ENCODE peak calls at places on chromosomes 5 and 9, in seven cellular contexts. F is neuronal stem cell, Z is GM23338, N is ovary, E is iPS DF 6.9, D is OCI-LY7, L is esophagus squamous epithelium. I is an unnamed sample.

GRCh38 chr9:14294659-14295058 is 19.3 kb downstream of the NFIB start:
- DNase-seq in E (no peak), L (no peak), D (no peak), N (no peak), Z (no peak), F (no peak), I (no peak)

GRCh38 chr9:76621011-76621410 is 143.2 kb upstream of the PCA3 start:
- DNase-seq in N (no peak), D (peak; percentile 48), F (no peak), L (no peak), E (no peak), Z (no peak), I (no peak)

GRCh38 chr5:10469253-10470030 is 27.8 kb downstream of the ROPN1L start:
- DNase-seq in E (no peak), D (no peak), F (no peak), N (no peak), L (no peak), Z (no peak), I (no peak)

GRCh38 chr5:37771731-37772130 is 68.1 kb downstream of the GDNF start:
- DNase-seq in F (no peak), N (no peak), D (no peak), Z (no peak), L (no peak), E (no peak), I (no peak)

GRCh38 chr5:153402550-153402949 is 87.9 kb upstream of the GRIA1 start:
- DNase-seq in E (no peak), D (no peak), F (no peak), L (no peak), Z (no peak), N (no peak), I (no peak)

GRCh38 chr5:181189363-181189961 is 15.5 kb downstream of the TRIM7 start:
- DNase-seq in N (peak; percentile 28), E (no peak), D (peak; percentile 67), Z (peak; percentile 36), F (no peak), L (no peak), I (peak; percentile 77)

GRCh38 chr9:18138676-18139075 is 335.3 kb upstream of the ADAMTSL1 start:
- DNase-seq in N (no peak), D (no peak), Z (no peak), E (no peak), F (no peak), L (no peak), I (no peak)

GRCh38 chr5:179307006-179307800 is 38.1 kb downstream of the ADAMTS2 start:
- DNase-seq in D (no peak), F (no peak), L (no peak), N (no peak), Z (no peak), E (no peak), I (no peak)

GRCh38 chr9:24832307-24832706 is 286.6 kb upstream of the IZUMO3 start:
- DNase-seq in F (no peak), L (no peak), D (peak; percentile 23), Z (peak; percentile 69), N (no peak), E (no peak), I (no peak)

GRCh38 chr9:91301161-91301560 is 60.6 kb downstream of the AUH start:
- DNase-seq in L (no peak), F (no peak), Z (no peak), D (no peak), E (no peak), N (peak; percentile 37), I (no peak)

GRCh38 chr5:91373600-91373999 is 9.5 kb downstream of the ARRDC3 start:
- DNase-seq in E (no peak), F (no peak), D (no peak), Z (no peak), N (no peak), L (no peak), I (no peak)

GRCh38 chr9:121178676-121179372 is 22.8 kb downstream of the RAB14 start:
- DNase-seq in F (no peak), D (no peak), N (no peak), Z (no peak), L (no peak), E (no peak), I (no peak)

GRCh38 chr5:31502506-31502905 is 29.4 kb downstream of the DROSHA start:
- DNase-seq in E (no peak), N (no peak), L (no peak), Z (no peak), D (no peak), F (no peak), I (no peak)

GRCh38 chr9:137973829-137974416 is 96.3 kb downstream of the CACNA1B start:
- DNase-seq in F (no peak), Z (no peak), L (no peak), N (no peak), E (no peak), D (no peak), I (no peak)

GRCh38 chr5:83077662-83078261 is 415 bp downstream of the XRCC4 start:
- DNase-seq in F (no peak), D (peak; percentile 24), E (peak; percentile 22), L (peak; percentile 2), N (no peak), Z (peak; percentile 74), I (no peak)

GRCh38 chr5:111973946-111974345 is 217.0 kb upstream of the NREP start:
- DNase-seq in N (no peak), D (no peak), E (no peak), Z (no peak), L (no peak), F (no peak), I (no peak)

GRCh38 chr5:129460121-129460950 is at the start of gene ADAMTS19:
- DNase-seq in F (peak; percentile 17), L (no peak), D (no peak), E (no peak), Z (peak; percentile 76), N (no peak), I (no peak)

GRCh38 chr9:82829818-82830217 is 233.1 kb downstream of the RASEF start:
- DNase-seq in Z (no peak), F (no peak), E (no peak), L (no peak), N (no peak), D (no peak), I (no peak)

GRCh38 chr9:104094534-104095020 is 468 bp downstream of the SMC2 start:
- DNase-seq in E (no peak), F (no peak), Z (no peak), D (no peak), L (no peak), N (no peak), I (no peak)

GRCh38 chr5:177317959-177318377 is 6.3 kb upstream of the MXD3 start:
- DNase-seq in D (peak; percentile 82), N (no peak), Z (peak; percentile 87), F (peak; percentile 55), L (no peak), E (no peak), I (peak; percentile 68)

GRCh38 chr9:96158147-96158546 is 143.8 kb downstream of the HSD17B3 start:
- DNase-seq in N (no peak), L (no peak), E (no peak), F (no peak), D (no peak), Z (no peak), I (no peak)

GRCh38 chr5:149940077-149940574 is 4.5 kb downstream of the PDE6A start:
- DNase-seq in Z (no peak), E (no peak), L (no peak), D (no peak), N (no peak), F (no peak), I (no peak)

GRCh38 chr5:51622161-51622790 is 239.0 kb downstream of the ISL1 start:
- DNase-seq in F (no peak), L (no peak), N (no peak), D (no peak), Z (no peak), E (no peak), I (no peak)

GRCh38 chr9:134032456-134033222 is 7.4 kb downstream of the BRD3OS start:
- DNase-seq in F (no peak), Z (no peak), L (no peak), N (no peak), D (no peak), E (no peak), I (no peak)
- H3K4me1 ChIP-seq in F (no peaks in the 10 kb centered on the region), Z (no peaks in the 10 kb centered on the region), L (no peaks in the 10 kb centered on the region), N (no peaks in the 10 kb centered on the region), D (no peaks in the 10 kb centered on the region), E (no peaks in the 10 kb centered on the region), I (no peaks in the 10 kb centered on the region)

DNA sequence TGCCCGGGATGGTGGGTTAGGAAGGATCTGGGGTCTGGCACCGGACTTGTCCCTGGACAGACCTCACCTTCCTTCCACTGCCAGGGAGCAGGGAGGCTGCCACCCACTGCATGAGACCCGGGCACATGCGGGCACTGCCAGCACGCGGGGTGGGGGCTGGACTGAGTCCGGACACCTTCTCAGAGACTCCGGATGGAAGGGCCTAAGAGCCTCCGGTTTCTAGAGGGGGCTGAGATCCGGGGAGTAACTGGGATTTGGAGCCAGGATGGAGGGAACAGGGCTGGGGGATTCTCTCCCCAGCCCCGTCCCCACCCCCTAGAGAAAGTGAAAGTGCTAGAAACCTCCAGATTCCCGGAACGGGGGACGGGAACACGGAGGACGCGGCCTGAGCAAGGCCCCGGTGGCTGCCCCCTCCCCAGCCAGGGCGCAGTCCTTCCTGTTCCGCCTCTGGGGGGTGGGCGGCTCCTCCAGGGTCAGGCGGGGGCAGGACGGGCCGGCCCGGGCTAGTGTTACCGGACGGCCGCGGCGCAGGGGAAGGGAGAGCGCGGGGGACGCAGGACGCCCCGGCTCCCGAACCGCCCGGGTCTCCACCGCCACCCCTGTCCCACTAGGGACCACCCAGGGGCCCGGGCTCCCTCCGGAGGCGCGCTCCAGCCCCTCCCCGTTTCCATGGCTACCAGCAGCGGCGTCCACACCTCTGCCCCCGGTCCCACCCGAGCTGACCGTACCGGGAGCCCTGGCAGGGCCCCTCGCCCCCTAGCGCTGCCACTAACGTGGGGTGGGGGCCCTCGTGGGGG is 735 bp downstream of the SLC12A7 start:
- DNase-seq in L (no peak), N (peak; percentile 45), E (no peak), D (no peak), F (peak; percentile 50), Z (peak; percentile 60), I (no peak)
- H3K4me3 ChIP-seq in L (peak overlapping the region; percentile 92), N (peak overlapping the region; percentile 96), E (peak overlapping the region; percentile 53), D (no peak overlapping the region), F (peak overlapping the region; percentile 75), Z (peak overlapping the region; percentile 75), I (peak overlapping the region; percentile 78)

GRCh38 chr5:21826884-21827283 is 1026.3 kb downstream of the CDH12 start:
- DNase-seq in Z (no peak), E (no peak), F (no peak), N (no peak), L (no peak), D (no peak), I (no peak)
- H3K4me1 ChIP-seq in Z (no peaks in the 10 kb centered on the region), E (no peaks in the 10 kb centered on the region), F (no peaks in the 10 kb centered on the region), N (no peaks in the 10 kb centered on the region), L (no peaks in the 10 kb centered on the region), D (no peaks in the 10 kb centered on the region), I (no peaks in the 10 kb centered on the region)

DNA sequence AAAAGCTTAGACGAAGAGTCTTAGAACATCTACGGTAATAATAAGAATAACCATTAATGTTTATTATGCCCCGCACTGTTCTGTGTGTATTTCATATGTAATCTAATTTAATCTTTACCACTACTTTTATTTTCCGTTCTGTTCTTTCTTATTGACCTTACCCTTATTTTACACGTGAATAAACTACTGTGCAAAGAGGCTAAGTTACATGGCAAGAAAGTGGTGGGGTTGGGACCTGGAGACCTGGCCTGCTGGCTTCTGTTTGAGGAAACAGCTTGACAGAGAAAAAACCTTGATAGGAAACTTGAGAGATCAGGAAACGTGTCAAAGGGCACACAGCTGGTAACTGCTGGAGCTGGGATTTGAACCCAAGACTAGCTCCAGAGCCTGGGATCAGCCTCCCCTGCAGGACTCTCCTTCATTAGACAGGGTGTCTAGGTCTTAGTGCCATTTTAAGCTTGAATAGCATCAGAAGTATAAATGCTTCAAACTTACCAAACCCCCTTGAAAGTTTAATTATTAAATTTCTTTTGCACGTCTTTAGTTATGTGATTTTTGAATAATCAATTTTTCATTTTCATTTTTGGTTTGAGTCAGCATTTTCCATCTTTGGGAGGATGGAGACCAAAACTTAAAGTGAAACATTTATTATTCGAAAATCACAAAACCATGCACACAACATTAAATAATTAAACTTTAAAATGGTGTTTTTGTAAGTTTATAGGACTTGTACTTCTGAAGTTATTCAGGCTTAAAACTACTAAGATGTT is 129.5 kb downstream of the RGS3 start:
- DNase-seq in N (no peak), D (no peak), Z (no peak), L (no peak), E (no peak), F (no peak), I (no peak)
- H3K4me3 ChIP-seq in N (no peak overlapping the region), D (no peak overlapping the region), Z (peak overlapping the region; percentile 59), L (no peak overlapping the region), E (no peak overlapping the region), F (no peak overlapping the region), I (no peak overlapping the region)

I was measured in CD4-positive, alpha-beta memory T cell.